ENCODE peak calls at places on chromosome 21, in ten cellular contexts. D is adrenal gland; U is tibial artery; A is left lung; E is GM10248; J is CD4-positive, alpha-beta T cell; B is nephron progenitor cell; R is fibroblast of mammary gland; G is cardiac fibroblast; W is colonic mucosa. S is an unnamed sample.
A peak's percentile ranks its signal among the peaks of the same experiment; 100 is the strongest.

GRCh38 chr21:15631342-15631741 is 98.4 kb upstream of the USP25 start:
- DNase-seq in D (no peak), U (no peak), A (no peak), E (no peak), J (no peak), B (no peak), R (peak; percentile 72), G (peak; percentile 67), W (no peak), S (no peak)

GRCh38 chr21:17435565-17436543 is 77.0 kb upstream of the CXADR start:
- DNase-seq in D (no peak), U (no peak), A (no peak), E (no peak), J (no peak), B (no peak), R (no peak), G (no peak), W (no peak), S (no peak)

GRCh38 chr21:41739936-41740335 is 26.9 kb downstream of the RIPK4 start:
- DNase-seq in D (no peak), U (no peak), A (no peak), E (no peak), J (no peak), B (no peak), R (no peak), G (no peak), W (no peak), S (no peak)

GRCh38 chr21:26732442-26733221 is 112.6 kb downstream of the ADAMTS1 start:
- DNase-seq in D (peak; percentile 69), U (no peak), A (no peak), E (no peak), J (peak; percentile 1), B (peak; percentile 61), R (peak; percentile 60), G (peak; percentile 67), W (peak; percentile 36), S (peak; percentile 44)

GRCh38 chr21:44428281-44428942 is 26.9 kb upstream of the LRRC3 start:
- DNase-seq in D (peak; percentile 50), U (no peak), A (peak; percentile 33), E (no peak), J (peak; percentile 10), B (no peak), R (no peak), G (no peak), W (peak; percentile 88), S (peak; percentile 18)

GRCh38 chr21:41956926-41957729 is 3.3 kb upstream of the C2CD2 start:
- DNase-seq in D (peak; percentile 61), U (no peak), A (no peak), E (no peak), J (no peak), B (no peak), R (peak; percentile 95), G (peak; percentile 61), W (no peak), S (no peak)

GRCh38 chr21:34850166-34850695 is 181.4 kb downstream of the CLIC6 start:
- DNase-seq in D (no peak), U (no peak), A (no peak), E (no peak), J (no peak), B (no peak), R (no peak), G (no peak), W (no peak), S (no peak)

GRCh38 chr21:18772876-18773275 is 369.3 kb upstream of the TMPRSS15 start:
- DNase-seq in D (no peak), U (no peak), A (no peak), E (no peak), J (no peak), B (no peak), R (no peak), G (no peak), W (no peak), S (no peak)

GRCh38 chr21:34613679-34614442 is 1.1 kb downstream of the RCAN1 start:
- DNase-seq in D (peak; percentile 28), U (no peak), A (no peak), E (no peak), J (peak; percentile 1), B (no peak), R (peak; percentile 31), G (peak; percentile 15), W (no peak), S (peak; percentile 2)

GRCh38 chr21:42058631-42059111 is 12.4 kb upstream of the UMODL1 start:
- DNase-seq in D (no peak), U (no peak), A (no peak), E (no peak), J (no peak), B (no peak), R (no peak), G (no peak), W (no peak), S (no peak)

GRCh38 chr21:34669149-34669879 is 520 bp downstream of the CLIC6 start:
- DNase-seq in D (no peak), U (no peak), A (peak; percentile 40), E (peak; percentile 69), J (no peak), B (peak; percentile 47), R (no peak), G (no peak), W (no peak), S (no peak)

GRCh38 chr21:43712268-43712942 is 6.5 kb upstream of the PDXK start:
- DNase-seq in D (peak; percentile 64), U (no peak), A (peak; percentile 86), E (no peak), J (no peak), B (no peak), R (no peak), G (peak; percentile 40), W (peak; percentile 90), S (peak; percentile 84)

GRCh38 chr21:41624674-41625310 is 116.8 kb upstream of the TMPRSS2 start:
- DNase-seq in D (no peak), U (no peak), A (no peak), E (no peak), J (no peak), B (no peak), R (no peak), G (no peak), W (no peak), S (no peak)

GRCh38 chr21:34812510-34813265 is 143.9 kb downstream of the CLIC6 start:
- DNase-seq in D (no peak), U (no peak), A (no peak), E (no peak), J (no peak), B (no peak), R (peak; percentile 98), G (peak; percentile 58), W (no peak), S (no peak)

GRCh38 chr21:44005593-44005992 is 6.5 kb upstream of the TRAPPC10 start:
- DNase-seq in D (no peak), U (no peak), A (no peak), E (no peak), J (no peak), B (no peak), R (no peak), G (no peak), W (no peak), S (no peak)

GRCh38 chr21:43728467-43729390 is 9.8 kb downstream of the PDXK start:
- DNase-seq in D (peak; percentile 99), U (peak; percentile 99), A (peak; percentile 98), E (peak; percentile 88), J (peak; percentile 71), B (peak; percentile 77), R (peak; percentile 98), G (peak; percentile 99), W (peak; percentile 85), S (peak; percentile 77)

GRCh38 chr21:41345934-41346685 is 15.7 kb upstream of the MX2 start:
- DNase-seq in D (no peak), U (no peak), A (no peak), E (no peak), J (no peak), B (no peak), R (no peak), G (no peak), W (no peak), S (no peak)

GRCh38 chr21:44405948-44406872 is 49.1 kb upstream of the LRRC3 start:
- DNase-seq in D (no peak), U (no peak), A (peak; percentile 22), E (no peak), J (no peak), B (no peak), R (peak; percentile 46), G (no peak), W (no peak), S (no peak)

GRCh38 chr21:38359835-38360234 is 103.0 kb downstream of the KCNJ15 start:
- DNase-seq in D (no peak), U (no peak), A (no peak), E (no peak), J (no peak), B (no peak), R (no peak), G (no peak), W (no peak), S (no peak)
- TF ChIP-seq CTCF in D (no peak), U (no peak), A (no peak), E (no peak), J (no peak), B (no peak), R (no peak), G (no peak), W (no peak), S (no peak)

GRCh38 chr21:37916795-37917142 is 512 bp upstream of the KCNJ6 start:
- DNase-seq in D (no peak), U (no peak), A (no peak), E (no peak), J (no peak), B (peak; percentile 72), R (no peak), G (no peak), W (no peak), S (no peak)
- TF ChIP-seq CTCF in D (no peak), U (no peak), A (no peak), E (no peak), J (no peak), B (peak; percentile 39), R (no peak), G (peak; percentile 14), W (peak; percentile 8), S (no peak)

GRCh38 chr21:32569261-32570230 is 15.8 kb downstream of the TCP10L start:
- DNase-seq in D (peak; percentile 83), U (peak; percentile 86), A (peak; percentile 83), E (peak; percentile 82), J (peak; percentile 78), B (peak; percentile 85), R (peak; percentile 79), G (peak; percentile 87), W (peak; percentile 83), S (peak; percentile 70)
- TF ChIP-seq CTCF in D (peak; percentile 80), U (peak; percentile 75), A (peak; percentile 77), E (peak; percentile 87), J (peak; percentile 88), B (peak; percentile 84), R (peak; percentile 94), G (peak; percentile 89), W (peak; percentile 70), S (peak; percentile 59)

GRCh38 chr21:35932232-35932911 is 128.0 kb downstream of the SETD4 start:
- DNase-seq in D (peak; percentile 71), U (peak; percentile 70), A (peak; percentile 41), E (peak; percentile 50), J (no peak), B (no peak), R (peak; percentile 99), G (peak; percentile 91), W (no peak), S (no peak)

DNA sequence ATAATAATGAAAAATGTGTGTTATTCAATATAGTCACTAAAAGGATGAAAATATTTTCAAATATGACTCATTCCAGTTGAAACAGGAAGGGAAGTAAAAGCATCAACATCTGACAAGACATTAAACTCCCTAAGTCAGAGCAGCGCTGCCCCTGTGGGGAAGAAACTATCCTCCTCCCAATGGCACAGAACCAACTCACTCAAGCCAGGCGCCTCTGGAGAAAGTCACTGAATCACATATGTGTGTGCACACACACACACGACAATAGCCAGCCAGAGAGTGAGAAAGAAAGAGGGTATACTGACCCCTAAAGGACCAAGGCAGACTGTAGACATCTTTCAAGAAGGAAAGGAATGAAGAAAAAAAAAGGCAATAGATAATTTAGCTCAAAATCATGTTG is 126.9 kb downstream of the SETD4 start:
- DNase-seq in D (peak; percentile 60), U (peak; percentile 83), A (peak; percentile 72), E (no peak), J (no peak), B (no peak), R (peak; percentile 96), G (peak; percentile 83), W (no peak), S (no peak)
- TF ChIP-seq CTCF in D (peak; percentile 10), U (no peak), A (no peak), E (no peak), J (no peak), B (no peak), R (peak; percentile 53), G (peak; percentile 43), W (no peak), S (no peak)

S was measured in Calu3.